ENCODE peak calls at places on chromosomes 5 and 9, in six cellular contexts. R is HepG2, A is GM12892, Y is H1, P is GM12878, G is K562. L is an unnamed sample.

GRCh38 chr5:110625376-110625999 is 101.0 kb downstream of the TMEM232 start:
- DNase-seq in P (no peak), Y (no peak), G (no peak), A (no peak), R (peak), L (no peak)

GRCh38 chr9:72980600-72981265 is 27.9 kb upstream of the ALDH1A1 start:
- DNase-seq in P (no peak), R (peak), G (no peak), A (no peak), Y (no peak), L (no peak)

GRCh38 chr5:42595597-42595996 is 161.0 kb upstream of the CCDC152 start:
- DNase-seq in A (no peak), R (no peak), Y (no peak), G (no peak), P (no peak), L (no peak)

GRCh38 chr9:116087751-116088194 is 65.8 kb upstream of the PAPPA start:
- DNase-seq in R (no peak), G (no peak), A (no peak), Y (no peak), P (no peak), L (no peak)

GRCh38 chr5:177538876-177539275 is 15.5 kb downstream of the FAM193B start:
- DNase-seq in Y (no peak), P (no peak), G (no peak), A (no peak), R (no peak), L (no peak)

GRCh38 chr9:23674016-23674585 is 151.9 kb downstream of the ELAVL2 start:
- DNase-seq in R (no peak), A (no peak), P (no peak), G (no peak), Y (no peak), L (no peak)

GRCh38 chr9:117491491-117491890 is 76.6 kb upstream of the ASTN2 start:
- DNase-seq in Y (no peak), P (no peak), R (peak), G (no peak), A (no peak), L (no peak)

GRCh38 chr9:132007371-132007701 is 72.3 kb downstream of the MED27 start:
- DNase-seq in G (no peak), P (no peak), R (no peak), Y (no peak), A (no peak), L (no peak)

GRCh38 chr5:156534906-156535305 is 207.9 kb downstream of the SGCD start:
- DNase-seq in G (no peak), R (no peak), A (no peak), P (no peak), Y (no peak), L (no peak)

GRCh38 chr5:61467766-61468482 is 135.9 kb downstream of the ZSWIM6 start:
- DNase-seq in G (no peak), Y (no peak), P (no peak), R (no peak), A (no peak), L (no peak)

GRCh38 chr5:168481330-168481788 is 4.9 kb upstream of the RARS1 start:
- DNase-seq in G (no peak), P (peak), R (peak), A (peak), Y (no peak), L (peak)

GRCh38 chr9:32431196-32431595 is 46.8 kb downstream of the ACO1 start:
- DNase-seq in P (no peak), A (no peak), Y (no peak), G (no peak), R (no peak), L (no peak)

GRCh38 chr5:32964246-32964645 is 253.1 kb downstream of the NPR3 start:
- DNase-seq in G (no peak), R (no peak), A (no peak), P (no peak), Y (no peak), L (no peak)

GRCh38 chr9:121646992-121647391 is 4.4 kb upstream of the DAB2IP start:
- DNase-seq in Y (no peak), G (peak), P (no peak), R (no peak), A (no peak), L (no peak)

GRCh38 chr5:1672396-1672795 is 127.2 kb downstream of the MRPL36 start:
- DNase-seq in G (no peak), R (no peak), P (no peak), Y (peak), A (no peak), L (no peak)

GRCh38 chr9:86256653-86257052 is 2.8 kb downstream of the C9orf153 start:
- DNase-seq in G (no peak), Y (no peak), A (no peak), R (no peak), P (no peak), L (no peak)

GRCh38 chr5:75341934-75342333 is 4.9 kb downstream of the HMGCR start:
- DNase-seq in R (no peak), P (no peak), Y (no peak), A (no peak), G (no peak), L (no peak)

GRCh38 chr9:112489876-112490661 is 3.4 kb downstream of the KIAA1958 start:
- DNase-seq in A (no peak), G (no peak), P (no peak), R (peak), Y (no peak), L (no peak)

GRCh38 chr9:3497406-3497805 is 28.4 kb downstream of the RFX3 start:
- DNase-seq in R (no peak), P (no peak), A (no peak), G (no peak), Y (no peak), L (no peak)
- TF ChIP-seq POLR2A in R (no peak), P (no peak), A (no peak), G (no peak), Y (no peak), L (no peak)

DNA sequence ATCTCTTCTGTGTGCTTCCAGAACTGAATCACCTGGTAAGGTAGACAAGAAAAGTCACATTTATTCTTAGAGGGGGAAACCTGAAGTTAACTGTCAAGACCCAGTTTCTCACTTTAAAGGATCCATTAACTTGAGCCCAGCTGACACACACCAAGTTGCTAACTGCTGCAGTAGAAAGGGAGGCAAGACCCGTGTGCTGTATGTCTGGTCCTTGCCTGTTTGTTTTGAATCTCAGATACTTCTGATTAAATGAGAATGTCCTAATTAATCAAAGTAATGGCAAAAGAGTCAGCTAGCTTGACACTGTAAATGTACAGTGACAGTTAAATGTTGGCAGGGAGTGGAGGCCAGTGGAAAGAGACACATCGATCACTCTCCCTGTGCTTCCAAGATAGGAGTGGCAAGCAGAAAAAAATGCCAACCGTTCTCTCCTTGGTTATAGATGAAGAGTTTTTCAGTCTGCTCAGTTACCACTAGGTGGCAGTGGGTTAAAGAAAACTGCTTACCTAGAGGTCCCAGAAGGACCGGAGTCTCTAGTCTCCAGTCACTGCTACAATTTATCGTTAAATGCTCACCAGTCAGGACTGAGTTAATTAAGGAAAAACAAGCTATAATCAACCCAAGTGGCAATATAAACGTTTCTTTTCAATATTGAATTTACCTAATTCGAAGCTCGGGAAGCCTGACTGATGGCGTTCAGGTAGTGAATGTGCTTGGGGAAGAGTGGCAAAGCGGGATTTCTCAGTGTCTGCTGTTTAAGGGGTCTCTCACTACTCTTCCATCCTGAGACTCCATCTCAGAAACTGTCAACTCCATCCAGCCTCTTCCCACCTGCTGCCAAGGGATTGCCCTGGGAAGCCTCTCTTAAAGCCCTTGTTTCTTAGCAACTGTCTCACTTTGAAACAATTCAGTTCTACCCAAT is 18.4 kb downstream of the LSM11 start:
- DNase-seq in Y (no peak), G (peak), P (no peak), R (peak), A (peak), L (peak)
- TF ChIP-seq TAF1 in Y (no peak), G (no peak), P (no peak), R (no peak), A (no peak), L (no peak)

DNA sequence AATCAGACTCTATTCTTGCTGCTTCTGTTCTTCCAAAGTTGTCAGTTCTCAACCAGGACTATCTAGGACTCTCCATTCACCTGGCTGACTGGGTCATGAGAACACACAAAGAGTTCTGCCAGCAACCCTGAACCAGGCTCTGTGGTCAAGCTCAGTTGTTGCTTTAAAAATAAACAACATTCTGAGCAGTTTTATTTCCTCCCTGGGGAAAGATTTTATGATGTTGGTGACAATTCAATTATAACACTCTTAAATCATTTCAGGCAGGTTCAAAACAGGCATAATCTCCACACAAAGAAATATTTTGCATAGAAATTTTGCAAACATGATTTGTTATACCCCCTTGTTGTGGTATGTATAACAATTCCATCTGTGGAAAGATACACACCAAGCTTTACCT is 36.0 kb downstream of the FTMT start:
- DNase-seq in P (no peak), R (no peak), A (no peak), G (no peak), Y (no peak), L (no peak)
- TF ChIP-seq POLR2AphosphoS5 in P (no peak), R (no peak), A (no peak), G (no peak), Y (no peak), L (no peak)

GRCh38 chr5:146446861-146447733 is at the start of gene TCERG1:
- DNase-seq in A (peak), P (peak), Y (peak), G (peak), R (peak), L (peak)
- TF ChIP-seq POLR2A in A (peak), P (peak), Y (peak), G (peak), R (peak), L (peak)